ENCODE peak calls at places on chromosomes 13 and 19, in five cellular contexts. N is lower leg skin, B is HTR-8/SVneo, D is tibial artery, J is G401. Z is an unnamed sample.

GRCh38 chr19:38049105-38049649 is 142.2 kb downstream of the SIPA1L3 start:
- DNase-seq in N (no peak), B (no peak), D (no peak), J (no peak), Z (no peak)

GRCh38 chr19:23558541-23558940 is 128.5 kb downstream of the ZNF675 start:
- DNase-seq in N (peak), B (no peak), D (no peak), J (no peak), Z (no peak)

GRCh38 chr19:23771761-23772667 is 13.3 kb upstream of the ZNF681 start:
- DNase-seq in N (peak), B (no peak), D (no peak), J (no peak), Z (no peak)

GRCh38 chr19:54551950-54552912 is 21.4 kb upstream of the LILRA2 start:
- DNase-seq in N (peak), B (no peak), D (peak), J (no peak), Z (no peak)

GRCh38 chr13:25429466-25429865 is 57.7 kb downstream of the ATP8A2 start:
- DNase-seq in N (no peak), B (no peak), D (no peak), J (peak), Z (no peak)

GRCh38 chr13:106446011-106446410 is 89.5 kb downstream of the EFNB2 start:
- DNase-seq in N (no peak), B (no peak), D (no peak), J (no peak), Z (no peak)

GRCh38 chr13:59447846-59448620 is 715.7 kb downstream of the DIAPH3 start:
- DNase-seq in N (no peak), B (no peak), D (no peak), J (no peak), Z (no peak)

GRCh38 chr13:44117351-44117750 is 237.6 kb downstream of the LACC1 start:
- DNase-seq in N (no peak), B (no peak), D (no peak), J (no peak), Z (no peak)

GRCh38 chr13:48600374-48601364 is 53.1 kb upstream of the CYSLTR2 start:
- DNase-seq in N (no peak), B (peak), D (no peak), J (peak), Z (no peak)

GRCh38 chr19:39408392-39409206 is 2.0 kb downstream of the ZFP36 start:
- DNase-seq in N (no peak), B (no peak), D (no peak), J (peak), Z (no peak)

GRCh38 chr13:113963376-113963775 is 10.5 kb downstream of the C13orf46 start:
- DNase-seq in N (no peak), B (no peak), D (no peak), J (no peak), Z (peak)

GRCh38 chr19:38786572-38787265 is 2.3 kb upstream of the LGALS7B start:
- DNase-seq in N (no peak), B (no peak), D (no peak), J (no peak), Z (peak)

Z was measured in aorta.